ENCODE peak calls at places on chromosomes 16 and 17, in four cellular contexts. G is BE2C, E is K562, Z is left ventricle myocardium inferior. X is an unnamed sample.
A peak's percentile ranks its signal among the peaks of the same experiment; 100 is the strongest.

GRCh38 chr17:81518785-81519283 is 6.2 kb upstream of the ACTG1 start:
- DNase-seq in E (peak; percentile 60), G (no peak), Z (peak; percentile 55), X (no peak)

GRCh38 chr17:82571855-82572254 is 52.3 kb downstream of the FOXK2 start:
- DNase-seq in G (no peak), E (no peak), Z (no peak), X (no peak)

GRCh38 chr17:3385869-3386816 is at the start of gene OR3A2:
- DNase-seq in G (no peak), E (no peak), Z (no peak), X (no peak)

GRCh38 chr16:26071383-26071782 is 379.6 kb downstream of the HS3ST4 start:
- DNase-seq in Z (no peak), E (no peak), G (no peak), X (no peak)

GRCh38 chr16:47016700-47017133 is 43.2 kb upstream of the DNAJA2 start:
- DNase-seq in G (no peak), Z (no peak), E (no peak), X (no peak)

GRCh38 chr16:81647527-81647926 is 131.6 kb upstream of the PLCG2 start:
- DNase-seq in E (no peak), Z (no peak), G (no peak), X (no peak)

GRCh38 chr16:27495191-27495590 is 54.5 kb downstream of the GTF3C1 start:
- DNase-seq in Z (no peak), G (no peak), E (no peak), X (no peak)

GRCh38 chr17:64920026-64920418 is 744 bp upstream of the LRRC37A3 start:
- DNase-seq in Z (no peak), E (no peak), G (no peak), X (no peak)

GRCh38 chr17:35084987-35085386 is 21.5 kb upstream of the RFFL start:
- DNase-seq in G (no peak), E (no peak), Z (no peak), X (no peak)

GRCh38 chr17:3888343-3889171 is 4.3 kb downstream of the CAMKK1 start:
- DNase-seq in Z (peak; percentile 78), E (peak; percentile 88), G (peak; percentile 81), X (no peak)

GRCh38 chr16:85346404-85347212 is 234.3 kb upstream of the CIBAR2 start:
- DNase-seq in G (no peak), Z (no peak), E (no peak), X (no peak)

GRCh38 chr17:27349540-27350021 is 55.7 kb downstream of the WSB1 start:
- DNase-seq in E (no peak), G (no peak), Z (no peak), X (no peak)

GRCh38 chr17:68497885-68498319 is 14.3 kb upstream of the PRKAR1A start:
- DNase-seq in Z (no peak), E (no peak), G (no peak), X (no peak)

GRCh38 chr16:5451641-5452040 is 354.0 kb upstream of the EEF2KMT start:
- DNase-seq in E (no peak), Z (no peak), G (no peak), X (no peak)

GRCh38 chr17:82937411-82938371 is 97.9 kb upstream of the ZNF750 start:
- DNase-seq in E (no peak), Z (peak; percentile 13), G (peak; percentile 4), X (no peak)

GRCh38 chr16:89574681-89575246 is 794 bp upstream of the CPNE7 start:
- DNase-seq in G (peak; percentile 11), E (peak; percentile 93), Z (peak; percentile 32), X (no peak)

GRCh38 chr16:50839356-50839755 is 97.5 kb downstream of the CYLD start:
- DNase-seq in G (no peak), E (no peak), Z (no peak), X (no peak)

GRCh38 chr16:21265104-21265825 is 12.8 kb downstream of the CRYM start:
- DNase-seq in E (no peak), Z (peak; percentile 48), G (no peak), X (peak; percentile 95)

GRCh38 chr17:40487371-40488020 is 13.9 kb downstream of the TNS4 start:
- DNase-seq in Z (no peak), E (no peak), G (no peak), X (no peak)

GRCh38 chr17:41026668-41027471 is at the start of gene KRTAP1-5:
- DNase-seq in Z (no peak), G (no peak), E (no peak), X (no peak)

GRCh38 chr17:1949754-1950153 is 75.4 kb downstream of the RTN4RL1 start:
- DNase-seq in E (no peak), G (no peak), Z (no peak), X (no peak)

GRCh38 chr17:1947229-1947742 is 77.8 kb downstream of the RTN4RL1 start:
- DNase-seq in E (no peak), Z (peak; percentile 73), G (peak; percentile 69), X (no peak)

GRCh38 chr17:1948517-1948825 is 76.7 kb downstream of the RTN4RL1 start:
- DNase-seq in E (no peak), Z (no peak), G (no peak), X (no peak)

GRCh38 chr17:1946021-1946932 is 78.9 kb downstream of the RTN4RL1 start:
- DNase-seq in G (no peak), E (no peak), Z (no peak), X (no peak)

DNA sequence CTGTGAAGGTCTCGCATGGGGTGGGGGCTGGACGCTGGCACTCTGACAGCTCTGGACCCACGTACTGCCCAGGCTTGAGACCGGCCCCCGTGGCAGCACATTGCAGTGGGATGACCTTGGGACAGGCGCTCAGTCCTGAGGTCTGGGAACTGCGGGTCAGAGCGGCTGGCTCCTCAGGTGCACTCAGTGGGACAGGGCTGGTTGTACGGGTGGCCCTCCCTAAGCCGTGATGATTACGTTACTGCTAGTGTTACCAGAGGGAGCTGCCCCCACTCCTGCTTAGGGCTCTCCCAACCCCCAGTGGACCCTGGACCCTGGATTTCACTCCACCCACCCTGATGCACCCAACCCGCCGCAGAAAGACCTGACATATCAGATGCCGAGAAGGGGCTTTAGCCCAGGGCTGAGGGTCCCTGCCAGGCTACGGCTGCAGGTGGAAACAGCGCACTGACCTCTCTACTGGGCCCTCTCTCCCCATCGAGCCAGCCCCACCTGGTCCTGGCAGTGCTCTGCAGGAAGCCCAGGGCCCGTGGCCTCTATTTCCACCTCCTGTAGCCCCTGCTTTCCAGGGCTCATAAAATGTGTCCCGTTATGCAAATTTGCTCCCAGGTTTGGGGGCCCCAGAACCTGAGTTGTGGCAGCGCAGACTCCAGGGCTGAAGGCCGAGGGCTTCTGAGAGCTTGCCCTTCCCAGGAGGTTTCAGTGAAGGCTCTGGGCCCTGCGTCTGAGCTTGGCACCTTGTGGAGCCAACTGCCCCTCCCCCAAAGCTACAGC is 77.2 kb downstream of the RTN4RL1 start:
- DNase-seq in E (no peak), Z (no peak), G (no peak), X (no peak)
- H3K4me3 ChIP-seq in E (no peak overlapping the region), Z (peak overlapping the region; percentile 38), G (no peak overlapping the region), X (no peak overlapping the region)

GRCh38 chr17:39193346-39193745 is 4.1 kb downstream of the CACNB1 start:
- DNase-seq in E (no peak), Z (no peak), G (no peak), X (no peak)

GRCh38 chr17:39192901-39193300 is 4.6 kb downstream of the CACNB1 start:
- DNase-seq in G (no peak), E (no peak), Z (no peak), X (no peak)

GRCh38 chr17:39195568-39196160 is 1.8 kb downstream of the CACNB1 start:
- DNase-seq in E (no peak), Z (no peak), G (no peak), X (no peak)

GRCh38 chr17:39194985-39195524 is 2.4 kb downstream of the CACNB1 start:
- DNase-seq in E (no peak), G (no peak), Z (no peak), X (no peak)

GRCh38 chr17:39194089-39194984 is 3.1 kb downstream of the CACNB1 start:
- DNase-seq in E (peak; percentile 90), G (peak; percentile 91), Z (peak; percentile 68), X (no peak)
- TF ChIP-seq CTCF in E (peak; percentile 86), G (peak; percentile 79), Z (peak; percentile 55), X (peak; percentile 30)

GRCh38 chr16:71412270-71413160 is 29.3 kb downstream of the TLE7 start:
- DNase-seq in E (peak; percentile 77), Z (peak; percentile 28), G (peak; percentile 74), X (peak; percentile 29)
- H3K4me3 ChIP-seq in E (no peak overlapping the region), Z (no peak overlapping the region), G (peak overlapping the region; percentile 16), X (no peak overlapping the region)

GRCh38 chr17:19718613-19719364 is 2.4 kb upstream of the SLC47A2 start:
- DNase-seq in Z (no peak), E (peak; percentile 28), G (no peak), X (no peak)
- TF ChIP-seq CTCF in Z (no peak), E (peak; percentile 51), G (peak; percentile 4), X (peak; percentile 61)

DNA sequence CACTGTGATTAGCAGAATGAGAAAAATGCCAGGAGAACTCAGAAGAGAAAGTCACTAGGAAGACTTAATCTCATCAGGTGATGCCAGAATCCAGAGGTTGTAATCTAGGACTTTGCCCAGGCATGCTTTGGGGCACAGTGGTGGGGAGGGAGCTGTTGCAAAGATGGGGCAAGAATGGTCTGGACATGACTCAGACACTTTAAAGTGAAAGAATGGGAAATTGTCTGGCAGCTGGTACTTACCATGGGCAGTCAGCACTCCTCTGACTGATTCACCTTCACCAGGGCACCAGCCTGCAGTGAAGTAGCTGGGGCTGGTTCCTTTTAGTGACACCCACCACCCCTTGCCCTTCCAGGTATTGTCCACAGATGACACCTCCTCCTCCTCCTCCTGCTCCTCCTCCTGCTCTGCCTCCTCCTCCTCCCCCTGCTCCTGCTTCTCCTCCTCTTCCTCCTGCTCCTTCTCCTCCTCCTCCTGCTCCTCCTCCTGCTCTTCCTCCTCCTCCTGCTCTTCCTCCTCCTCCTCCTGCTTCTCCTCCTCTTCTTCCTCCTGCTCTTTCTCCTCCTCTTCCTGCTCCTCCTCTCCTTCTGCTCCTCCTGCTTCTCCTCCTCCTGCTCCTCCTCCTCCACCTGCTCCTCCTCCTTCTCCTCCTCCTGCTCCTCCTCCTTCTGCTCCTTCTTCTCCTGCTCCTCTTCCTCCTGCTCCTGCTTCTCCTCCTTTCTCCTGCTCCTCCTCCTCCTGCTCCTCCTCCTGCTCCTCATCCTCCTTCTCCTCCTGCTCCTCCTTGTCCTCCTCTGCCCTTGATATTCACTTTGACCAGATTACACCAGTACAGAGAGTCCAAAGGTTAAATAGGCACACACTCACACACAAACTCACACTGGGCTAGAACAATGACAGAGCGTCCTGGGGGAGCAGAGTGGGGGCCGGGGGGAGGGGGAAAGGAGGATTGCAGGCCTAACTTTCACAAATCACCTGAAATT is at the start of gene CHD9NB:
- DNase-seq in Z (no peak), G (peak; percentile 7), E (no peak), X (peak; percentile 93)
- H3K4me3 ChIP-seq in Z (no peak within 1 kb of the TSS), G (no peak within 1 kb of the TSS), E (no peak within 1 kb of the TSS), X (peak within 1 kb of the TSS; percentile 51)

GRCh38 chr16:75801307-75801706 is 75.0 kb upstream of the CPHXL start:
- DNase-seq in Z (no peak), G (no peak), E (no peak), X (no peak)
- TF ChIP-seq CTCF in Z (no peak), G (no peak), E (no peak), X (no peak)

X was measured in epithelial cell of proximal tubule.